ENCODE peak calls at places on chromosomes 11 and 22, in seven cellular contexts. One of them, this sample, is unnamed.

GRCh38 chr11:94583885-94584500 is 16.8 kb downstream of the PIWIL4 start:
- DNase-seq in heart right ventricle: no peak
- DNase-seq in colonic mucosa: no peak
- DNase-seq in GM23248: peak; percentile 29
- DNase-seq in spleen: no peak
- DNase-seq in heart left ventricle: no peak
- DNase-seq in IMR-90: peak; percentile 75
- DNase-seq in this sample: no peak

GRCh38 chr22:49300241-49300640 is 527.4 kb downstream of the BRD1 start:
- DNase-seq in IMR-90: no peak
- DNase-seq in heart right ventricle: no peak
- DNase-seq in colonic mucosa: no peak
- DNase-seq in GM23248: no peak
- DNase-seq in spleen: peak; percentile 36
- DNase-seq in heart left ventricle: peak; percentile 52
- DNase-seq in this sample: no peak

GRCh38 chr22:49761836-49762235 is 65.8 kb downstream of the BRD1 start:
- DNase-seq in heart right ventricle: no peak
- DNase-seq in spleen: no peak
- DNase-seq in IMR-90: no peak
- DNase-seq in heart left ventricle: no peak
- DNase-seq in GM23248: no peak
- DNase-seq in colonic mucosa: no peak
- DNase-seq in this sample: no peak

GRCh38 chr22:35397095-35397904 is 2.6 kb upstream of the MCM5 start:
- DNase-seq in heart right ventricle: no peak
- DNase-seq in spleen: no peak
- DNase-seq in heart left ventricle: no peak
- DNase-seq in colonic mucosa: no peak
- DNase-seq in GM23248: peak; percentile 26
- DNase-seq in IMR-90: peak; percentile 29
- DNase-seq in this sample: no peak

GRCh38 chr11:95337972-95338429 is 107.0 kb upstream of the SESN3 start:
- DNase-seq in GM23248: peak; percentile 18
- DNase-seq in heart right ventricle: no peak
- DNase-seq in IMR-90: no peak
- DNase-seq in spleen: no peak
- DNase-seq in colonic mucosa: no peak
- DNase-seq in heart left ventricle: no peak
- DNase-seq in this sample: no peak

GRCh38 chr11:69541001-69541285 is 59.5 kb downstream of the LINC01488 start:
- DNase-seq in IMR-90: no peak
- DNase-seq in colonic mucosa: no peak
- DNase-seq in heart left ventricle: no peak
- DNase-seq in spleen: no peak
- DNase-seq in heart right ventricle: no peak
- DNase-seq in GM23248: peak; percentile 35
- DNase-seq in this sample: peak; percentile 19

GRCh38 chr11:120706257-120706656 is 194.7 kb downstream of the GRIK4 start:
- DNase-seq in heart right ventricle: no peak
- DNase-seq in GM23248: no peak
- DNase-seq in heart left ventricle: no peak
- DNase-seq in colonic mucosa: no peak
- DNase-seq in IMR-90: no peak
- DNase-seq in spleen: no peak
- DNase-seq in this sample: no peak

GRCh38 chr11:116993599-116993998 is 104.6 kb downstream of the SIK3 start:
- DNase-seq in heart right ventricle: peak; percentile 38
- DNase-seq in heart left ventricle: no peak
- DNase-seq in colonic mucosa: no peak
- DNase-seq in GM23248: no peak
- DNase-seq in IMR-90: no peak
- DNase-seq in spleen: no peak
- DNase-seq in this sample: no peak

GRCh38 chr11:95229199-95230053 is 1.6 kb downstream of the SESN3 start:
- DNase-seq in GM23248: peak; percentile 52
- DNase-seq in colonic mucosa: peak; percentile 45
- DNase-seq in IMR-90: peak; percentile 13
- DNase-seq in heart right ventricle: no peak
- DNase-seq in heart left ventricle: no peak
- DNase-seq in spleen: peak; percentile 68
- DNase-seq in this sample: peak; percentile 7

GRCh38 chr11:86396403-86396802 is 21.7 kb downstream of the CCDC81 start:
- DNase-seq in colonic mucosa: no peak
- DNase-seq in spleen: no peak
- DNase-seq in heart right ventricle: no peak
- DNase-seq in GM23248: peak; percentile 86
- DNase-seq in IMR-90: peak; percentile 84
- DNase-seq in heart left ventricle: no peak
- DNase-seq in this sample: no peak

GRCh38 chr22:30309981-30310672 is 16.6 kb downstream of the TBC1D10A start:
- DNase-seq in spleen: no peak
- DNase-seq in heart right ventricle: no peak
- DNase-seq in colonic mucosa: peak; percentile 73
- DNase-seq in IMR-90: peak; percentile 72
- DNase-seq in GM23248: peak; percentile 87
- DNase-seq in heart left ventricle: no peak
- DNase-seq in this sample: peak; percentile 36

GRCh38 chr11:34052036-34052607 is 591 bp downstream of the CAPRIN1 start:
- DNase-seq in spleen: peak; percentile 98
- DNase-seq in colonic mucosa: peak; percentile 93
- DNase-seq in heart right ventricle: peak; percentile 93
- DNase-seq in GM23248: peak; percentile 94
- DNase-seq in heart left ventricle: peak; percentile 95
- DNase-seq in IMR-90: peak; percentile 84
- DNase-seq in this sample: peak; percentile 84

GRCh38 chr11:19378814-19379213 is 138.1 kb upstream of the E2F8 start:
- DNase-seq in GM23248: peak; percentile 50
- DNase-seq in IMR-90: no peak
- DNase-seq in colonic mucosa: no peak
- DNase-seq in heart right ventricle: no peak
- DNase-seq in spleen: no peak
- DNase-seq in heart left ventricle: no peak
- DNase-seq in this sample: no peak

GRCh38 chr11:18379201-18379600 is 15.2 kb upstream of the LDHA start:
- DNase-seq in heart right ventricle: no peak
- DNase-seq in spleen: no peak
- DNase-seq in heart left ventricle: no peak
- DNase-seq in GM23248: no peak
- DNase-seq in IMR-90: no peak
- DNase-seq in colonic mucosa: no peak
- DNase-seq in this sample: no peak

GRCh38 chr11:23789200-23789853 is 707.5 kb upstream of the LUZP2 start:
- DNase-seq in heart left ventricle: no peak
- DNase-seq in colonic mucosa: no peak
- DNase-seq in spleen: no peak
- DNase-seq in GM23248: no peak
- DNase-seq in heart right ventricle: no peak
- DNase-seq in IMR-90: no peak
- DNase-seq in this sample: no peak

DNA sequence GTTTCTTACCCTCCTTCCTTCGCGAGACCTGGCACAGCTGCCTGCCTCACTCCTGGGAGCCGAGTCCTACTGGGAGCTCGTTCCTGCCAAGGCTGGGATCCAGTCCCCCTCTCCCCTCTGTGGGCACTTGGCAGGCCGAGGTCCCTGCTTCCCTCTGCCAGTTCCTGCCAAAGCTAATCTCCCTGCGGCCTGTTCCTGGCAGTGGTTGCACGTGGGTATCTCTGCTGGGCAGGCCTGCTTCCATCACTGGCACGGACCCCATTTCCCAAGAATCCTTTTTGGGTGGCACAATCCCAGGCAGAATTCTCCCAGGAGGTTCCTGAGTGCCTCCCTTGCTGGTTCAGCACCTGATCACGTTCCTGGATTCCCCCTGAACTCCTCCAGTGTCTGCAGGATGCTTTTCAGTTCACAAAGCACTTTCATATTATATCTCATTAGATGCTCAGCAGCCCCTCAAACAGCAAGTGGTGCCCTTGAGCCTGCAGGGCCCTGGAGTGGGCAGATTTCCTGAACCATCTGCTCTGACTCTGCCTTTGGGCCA is 96.5 kb downstream of the RRM1 start:
- DNase-seq in IMR-90: no peak
- DNase-seq in spleen: no peak
- DNase-seq in colonic mucosa: no peak
- DNase-seq in heart right ventricle: peak; percentile 81
- DNase-seq in heart left ventricle: peak; percentile 81
- DNase-seq in GM23248: no peak
- DNase-seq in this sample: no peak
- H3K4me3 ChIP-seq in IMR-90: no peak overlapping the region
- H3K4me3 ChIP-seq in spleen: no peak overlapping the region
- H3K4me3 ChIP-seq in colonic mucosa: no peak overlapping the region
- H3K4me3 ChIP-seq in heart right ventricle: no peak overlapping the region
- H3K4me3 ChIP-seq in heart left ventricle: no peak overlapping the region
- H3K4me3 ChIP-seq in GM23248: no peak overlapping the region
- H3K4me3 ChIP-seq in this sample: no peak overlapping the region

GRCh38 chr11:108392364-108392763 is 75.0 kb downstream of the C11orf65 start:
- DNase-seq in heart left ventricle: no peak
- DNase-seq in colonic mucosa: no peak
- DNase-seq in IMR-90: no peak
- DNase-seq in spleen: no peak
- DNase-seq in heart right ventricle: no peak
- DNase-seq in GM23248: no peak
- DNase-seq in this sample: no peak
- H3K27ac ChIP-seq in heart left ventricle: no peak overlapping the region
- H3K27ac ChIP-seq in colonic mucosa: no peak overlapping the region
- H3K27ac ChIP-seq in IMR-90: no peak overlapping the region
- H3K27ac ChIP-seq in spleen: no peak overlapping the region
- H3K27ac ChIP-seq in heart right ventricle: no peak overlapping the region
- H3K27ac ChIP-seq in GM23248: no peak overlapping the region
- H3K27ac ChIP-seq in this sample: no peak overlapping the region

GRCh38 chr22:42932857-42933782 is 76.0 kb upstream of the ARFGAP3 start:
- DNase-seq in GM23248: peak; percentile 58
- DNase-seq in heart left ventricle: no peak
- DNase-seq in colonic mucosa: no peak
- DNase-seq in heart right ventricle: peak; percentile 69
- DNase-seq in spleen: peak; percentile 87
- DNase-seq in IMR-90: peak; percentile 28
- DNase-seq in this sample: no peak

GRCh38 chr22:42931421-42932196 is 74.5 kb upstream of the ARFGAP3 start:
- DNase-seq in GM23248: peak; percentile 87
- DNase-seq in colonic mucosa: no peak
- DNase-seq in spleen: peak; percentile 86
- DNase-seq in IMR-90: peak; percentile 18
- DNase-seq in heart left ventricle: no peak
- DNase-seq in heart right ventricle: no peak
- DNase-seq in this sample: no peak

GRCh38 chr22:42934338-42934737 is 77.3 kb upstream of the ARFGAP3 start:
- DNase-seq in heart left ventricle: no peak
- DNase-seq in colonic mucosa: no peak
- DNase-seq in spleen: peak; percentile 79
- DNase-seq in GM23248: no peak
- DNase-seq in heart right ventricle: no peak
- DNase-seq in IMR-90: no peak
- DNase-seq in this sample: no peak

GRCh38 chr22:42932197-42932519 is 75.1 kb upstream of the ARFGAP3 start:
- DNase-seq in spleen: no peak
- DNase-seq in heart right ventricle: no peak
- DNase-seq in heart left ventricle: no peak
- DNase-seq in colonic mucosa: no peak
- DNase-seq in GM23248: no peak
- DNase-seq in IMR-90: no peak
- DNase-seq in this sample: no peak

GRCh38 chr22:42933783-42934144 is 76.7 kb upstream of the ARFGAP3 start:
- DNase-seq in heart left ventricle: no peak
- DNase-seq in heart right ventricle: peak; percentile 62
- DNase-seq in spleen: no peak
- DNase-seq in GM23248: peak; percentile 97
- DNase-seq in colonic mucosa: no peak
- DNase-seq in IMR-90: peak; percentile 97
- DNase-seq in this sample: no peak
- H3K4me1 ChIP-seq in heart left ventricle: peaks cover 100% of the 10 kb centered on the region
- H3K4me1 ChIP-seq in heart right ventricle: peaks cover 60% of the 10 kb centered on the region
- H3K4me1 ChIP-seq in spleen: peaks cover 99% of the 10 kb centered on the region
- H3K4me1 ChIP-seq in GM23248: peaks cover 78% of the 10 kb centered on the region
- H3K4me1 ChIP-seq in colonic mucosa: peaks cover 26% of the 10 kb centered on the region
- H3K4me1 ChIP-seq in IMR-90: peaks cover 49% of the 10 kb centered on the region
- H3K4me1 ChIP-seq in this sample: peaks cover 3% of the 10 kb centered on the region

DNA sequence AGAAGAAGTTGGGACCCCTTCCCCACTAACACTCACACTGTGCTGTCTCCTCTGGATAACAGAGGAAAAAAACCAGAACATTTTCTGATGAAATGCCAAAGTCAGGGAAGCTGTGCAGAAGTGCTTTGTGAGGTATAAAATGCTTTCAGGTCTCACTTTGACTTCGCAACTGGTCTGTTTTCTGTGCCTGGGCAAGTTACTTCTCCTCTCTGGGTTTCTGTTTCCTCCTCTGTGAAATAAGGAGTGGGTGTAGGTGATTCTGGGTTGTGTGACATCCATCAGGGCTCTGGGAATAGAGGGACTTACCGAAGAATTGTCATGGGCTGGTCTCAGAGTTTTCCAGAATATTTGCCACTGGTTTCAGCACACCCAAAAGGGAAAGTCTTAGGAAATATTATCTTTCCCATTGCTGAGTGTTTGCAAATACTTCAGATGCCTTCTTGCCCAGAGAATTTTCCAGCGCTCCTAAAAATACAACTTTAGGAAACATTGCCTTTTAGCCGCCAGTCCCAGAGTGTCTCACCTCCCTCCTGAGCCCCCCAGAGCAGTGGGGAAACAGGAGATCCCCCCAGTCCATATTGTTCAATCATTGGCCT is 118.5 kb downstream of the KIAA1671 start:
- DNase-seq in heart right ventricle: no peak
- DNase-seq in colonic mucosa: no peak
- DNase-seq in IMR-90: no peak
- DNase-seq in GM23248: no peak
- DNase-seq in heart left ventricle: no peak
- DNase-seq in spleen: no peak
- DNase-seq in this sample: no peak
- H3K4me3 ChIP-seq in heart right ventricle: no peak overlapping the region
- H3K4me3 ChIP-seq in colonic mucosa: no peak overlapping the region
- H3K4me3 ChIP-seq in IMR-90: no peak overlapping the region
- H3K4me3 ChIP-seq in GM23248: no peak overlapping the region
- H3K4me3 ChIP-seq in heart left ventricle: peak overlapping the region; percentile 38
- H3K4me3 ChIP-seq in spleen: peak overlapping the region; percentile 26
- H3K4me3 ChIP-seq in this sample: peak overlapping the region; percentile 21

This sample was measured in small intestine.